ENCODE peak calls at places on chromosomes 2 and 18, in seven cellular contexts. One of them, this sample, is unnamed.

GRCh38 chr2:57156231-57156924 is 890.2 kb upstream of the VRK2 start:
- DNase-seq in left colon: no peak
- DNase-seq in endodermal cell: peak; percentile 49
- DNase-seq in IMR-90: no peak
- DNase-seq in HCT116: no peak
- DNase-seq in adipocyte: no peak
- DNase-seq in posterior cingulate gyrus: no peak
- DNase-seq in this sample: no peak

GRCh38 chr18:80033181-80034067 is 810 bp upstream of the RBFA start:
- DNase-seq in endodermal cell: no peak
- DNase-seq in left colon: peak; percentile 89
- DNase-seq in IMR-90: peak; percentile 44
- DNase-seq in HCT116: no peak
- DNase-seq in posterior cingulate gyrus: peak; percentile 37
- DNase-seq in adipocyte: no peak
- DNase-seq in this sample: peak; percentile 36

GRCh38 chr18:10410472-10411300 is 43.7 kb upstream of the APCDD1 start:
- DNase-seq in HCT116: no peak
- DNase-seq in endodermal cell: peak; percentile 59
- DNase-seq in adipocyte: no peak
- DNase-seq in posterior cingulate gyrus: no peak
- DNase-seq in left colon: no peak
- DNase-seq in IMR-90: no peak
- DNase-seq in this sample: peak; percentile 43

GRCh38 chr18:32200766-32201165 is 10.9 kb downstream of the MEP1B start:
- DNase-seq in endodermal cell: no peak
- DNase-seq in HCT116: no peak
- DNase-seq in IMR-90: no peak
- DNase-seq in posterior cingulate gyrus: no peak
- DNase-seq in left colon: peak; percentile 45
- DNase-seq in adipocyte: peak; percentile 2
- DNase-seq in this sample: no peak

GRCh38 chr2:230010501-230010900 is 58.2 kb downstream of the SLC16A14 start:
- DNase-seq in adipocyte: no peak
- DNase-seq in endodermal cell: no peak
- DNase-seq in IMR-90: no peak
- DNase-seq in left colon: no peak
- DNase-seq in posterior cingulate gyrus: no peak
- DNase-seq in HCT116: no peak
- DNase-seq in this sample: no peak

GRCh38 chr2:127153691-127154158 is 46.8 kb upstream of the BIN1 start:
- DNase-seq in HCT116: no peak
- DNase-seq in IMR-90: peak; percentile 89
- DNase-seq in left colon: no peak
- DNase-seq in endodermal cell: no peak
- DNase-seq in posterior cingulate gyrus: peak; percentile 73
- DNase-seq in adipocyte: peak; percentile 77
- DNase-seq in this sample: peak; percentile 94

GRCh38 chr2:4792126-4792525 is 900.1 kb upstream of the SOX11 start:
- DNase-seq in left colon: no peak
- DNase-seq in HCT116: no peak
- DNase-seq in adipocyte: no peak
- DNase-seq in endodermal cell: no peak
- DNase-seq in IMR-90: no peak
- DNase-seq in posterior cingulate gyrus: no peak
- DNase-seq in this sample: no peak

GRCh38 chr2:21301871-21302433 is 178.2 kb downstream of the TDRD15 start:
- DNase-seq in HCT116: no peak
- DNase-seq in endodermal cell: no peak
- DNase-seq in adipocyte: no peak
- DNase-seq in posterior cingulate gyrus: no peak
- DNase-seq in left colon: no peak
- DNase-seq in IMR-90: no peak
- DNase-seq in this sample: no peak

GRCh38 chr2:236642584-236643291 is 73.1 kb downstream of the ACKR3 start:
- DNase-seq in left colon: peak; percentile 42
- DNase-seq in IMR-90: peak; percentile 96
- DNase-seq in posterior cingulate gyrus: no peak
- DNase-seq in HCT116: no peak
- DNase-seq in adipocyte: peak; percentile 98
- DNase-seq in endodermal cell: peak; percentile 66
- DNase-seq in this sample: peak; percentile 100

GRCh38 chr2:233822101-233822771 is 32.1 kb downstream of the HJURP start:
- DNase-seq in endodermal cell: peak; percentile 35
- DNase-seq in HCT116: no peak
- DNase-seq in posterior cingulate gyrus: no peak
- DNase-seq in left colon: no peak
- DNase-seq in adipocyte: no peak
- DNase-seq in IMR-90: no peak
- DNase-seq in this sample: no peak

GRCh38 chr2:236578980-236579745 is 9.5 kb downstream of the ACKR3 start:
- DNase-seq in adipocyte: no peak
- DNase-seq in IMR-90: no peak
- DNase-seq in HCT116: no peak
- DNase-seq in left colon: no peak
- DNase-seq in endodermal cell: no peak
- DNase-seq in posterior cingulate gyrus: no peak
- DNase-seq in this sample: no peak

GRCh38 chr2:112004246-112004645 is 50.8 kb upstream of the TMEM87B start:
- DNase-seq in adipocyte: no peak
- DNase-seq in IMR-90: peak; percentile 10
- DNase-seq in HCT116: no peak
- DNase-seq in posterior cingulate gyrus: peak; percentile 33
- DNase-seq in endodermal cell: no peak
- DNase-seq in left colon: peak; percentile 43
- DNase-seq in this sample: no peak

GRCh38 chr2:219836647-219837177 is 209.3 kb downstream of the SLC4A3 start:
- DNase-seq in adipocyte: no peak
- DNase-seq in endodermal cell: peak; percentile 14
- DNase-seq in IMR-90: peak; percentile 17
- DNase-seq in HCT116: no peak
- DNase-seq in left colon: no peak
- DNase-seq in posterior cingulate gyrus: no peak
- DNase-seq in this sample: no peak

GRCh38 chr18:36187826-36188721 is 777 bp downstream of the MOCOS start:
- DNase-seq in endodermal cell: peak; percentile 81
- DNase-seq in adipocyte: peak; percentile 25
- DNase-seq in IMR-90: peak; percentile 19
- DNase-seq in posterior cingulate gyrus: no peak
- DNase-seq in left colon: peak; percentile 46
- DNase-seq in HCT116: peak; percentile 28
- DNase-seq in this sample: no peak

GRCh38 chr18:58325521-58325908 is 281.5 kb downstream of the NEDD4L start:
- DNase-seq in posterior cingulate gyrus: no peak
- DNase-seq in IMR-90: peak; percentile 33
- DNase-seq in endodermal cell: no peak
- DNase-seq in HCT116: no peak
- DNase-seq in left colon: no peak
- DNase-seq in adipocyte: peak; percentile 89
- DNase-seq in this sample: no peak

GRCh38 chr18:63405986-63406385 is 16.3 kb downstream of the VPS4B start:
- DNase-seq in adipocyte: no peak
- DNase-seq in left colon: no peak
- DNase-seq in HCT116: no peak
- DNase-seq in posterior cingulate gyrus: no peak
- DNase-seq in IMR-90: no peak
- DNase-seq in endodermal cell: no peak
- DNase-seq in this sample: no peak

GRCh38 chr2:7154666-7155065 is 237.5 kb downstream of the RNF144A start:
- DNase-seq in IMR-90: no peak
- DNase-seq in endodermal cell: no peak
- DNase-seq in adipocyte: no peak
- DNase-seq in left colon: no peak
- DNase-seq in posterior cingulate gyrus: no peak
- DNase-seq in HCT116: no peak
- DNase-seq in this sample: no peak

GRCh38 chr2:34102359-34102758 is 503.3 kb upstream of the FAM98A start:
- DNase-seq in HCT116: no peak
- DNase-seq in left colon: no peak
- DNase-seq in adipocyte: peak; percentile 59
- DNase-seq in endodermal cell: no peak
- DNase-seq in IMR-90: peak; percentile 4
- DNase-seq in posterior cingulate gyrus: no peak
- DNase-seq in this sample: peak; percentile 62

GRCh38 chr2:190513877-190514276 is 20.6 kb downstream of the NEMP2 start:
- DNase-seq in HCT116: no peak
- DNase-seq in IMR-90: no peak
- DNase-seq in endodermal cell: no peak
- DNase-seq in left colon: no peak
- DNase-seq in adipocyte: no peak
- DNase-seq in posterior cingulate gyrus: no peak
- DNase-seq in this sample: no peak

GRCh38 chr2:52632543-52632942 is 1135.1 kb upstream of the CHAC2 start:
- DNase-seq in HCT116: no peak
- DNase-seq in endodermal cell: peak; percentile 72
- DNase-seq in left colon: no peak
- DNase-seq in IMR-90: no peak
- DNase-seq in posterior cingulate gyrus: no peak
- DNase-seq in adipocyte: no peak
- DNase-seq in this sample: no peak

GRCh38 chr2:152050915-152051314 is 47.9 kb downstream of the CACNB4 start:
- DNase-seq in endodermal cell: no peak
- DNase-seq in left colon: no peak
- DNase-seq in HCT116: no peak
- DNase-seq in IMR-90: no peak
- DNase-seq in adipocyte: no peak
- DNase-seq in posterior cingulate gyrus: no peak
- DNase-seq in this sample: no peak

GRCh38 chr2:23537991-23538390 is 153.0 kb downstream of the KLHL29 start:
- DNase-seq in adipocyte: peak; percentile 20
- DNase-seq in left colon: no peak
- DNase-seq in IMR-90: peak; percentile 67
- DNase-seq in endodermal cell: no peak
- DNase-seq in posterior cingulate gyrus: no peak
- DNase-seq in HCT116: no peak
- DNase-seq in this sample: no peak

GRCh38 chr18:57780318-57781127 is 22.6 kb downstream of the ATP8B1 start:
- DNase-seq in HCT116: no peak
- DNase-seq in posterior cingulate gyrus: no peak
- DNase-seq in left colon: no peak
- DNase-seq in adipocyte: peak; percentile 74
- DNase-seq in IMR-90: peak; percentile 94
- DNase-seq in endodermal cell: no peak
- DNase-seq in this sample: peak; percentile 93

GRCh38 chr2:210157546-210157945 is 13.7 kb downstream of the KANSL1L start:
- DNase-seq in HCT116: no peak
- DNase-seq in IMR-90: no peak
- DNase-seq in posterior cingulate gyrus: no peak
- DNase-seq in endodermal cell: no peak
- DNase-seq in left colon: no peak
- DNase-seq in adipocyte: no peak
- DNase-seq in this sample: no peak

GRCh38 chr2:121038831-121039230 is 246.2 kb downstream of the TFCP2L1 start:
- DNase-seq in HCT116: no peak
- DNase-seq in left colon: no peak
- DNase-seq in endodermal cell: peak; percentile 67
- DNase-seq in adipocyte: peak; percentile 31
- DNase-seq in posterior cingulate gyrus: no peak
- DNase-seq in IMR-90: no peak
- DNase-seq in this sample: no peak

GRCh38 chr2:238105506-238106338 is 5.6 kb downstream of the ESPNL start:
- DNase-seq in IMR-90: no peak
- DNase-seq in left colon: no peak
- DNase-seq in posterior cingulate gyrus: peak; percentile 23
- DNase-seq in adipocyte: no peak
- DNase-seq in endodermal cell: peak; percentile 41
- DNase-seq in HCT116: no peak
- DNase-seq in this sample: no peak

GRCh38 chr2:75221872-75222271 is 22.6 kb upstream of the TACR1 start:
- DNase-seq in HCT116: no peak
- DNase-seq in left colon: no peak
- DNase-seq in posterior cingulate gyrus: no peak
- DNase-seq in IMR-90: peak; percentile 89
- DNase-seq in endodermal cell: no peak
- DNase-seq in adipocyte: peak; percentile 12
- DNase-seq in this sample: peak; percentile 76

GRCh38 chr18:79385749-79386341 is 9.9 kb upstream of the NFATC1 start:
- DNase-seq in adipocyte: no peak
- DNase-seq in endodermal cell: peak; percentile 42
- DNase-seq in IMR-90: no peak
- DNase-seq in left colon: no peak
- DNase-seq in posterior cingulate gyrus: no peak
- DNase-seq in HCT116: no peak
- DNase-seq in this sample: no peak

GRCh38 chr2:10575566-10576300 is 114.0 kb downstream of the NOL10 start:
- DNase-seq in IMR-90: peak; percentile 95
- DNase-seq in posterior cingulate gyrus: no peak
- DNase-seq in left colon: no peak
- DNase-seq in HCT116: peak; percentile 22
- DNase-seq in adipocyte: peak; percentile 10
- DNase-seq in endodermal cell: no peak
- DNase-seq in this sample: peak; percentile 91

GRCh38 chr18:48869591-48869990 is 81.2 kb downstream of the SMAD7 start:
- DNase-seq in left colon: no peak
- DNase-seq in HCT116: no peak
- DNase-seq in adipocyte: no peak
- DNase-seq in endodermal cell: no peak
- DNase-seq in posterior cingulate gyrus: no peak
- DNase-seq in IMR-90: no peak
- DNase-seq in this sample: no peak

GRCh38 chr2:180907731-180908130 is 72.7 kb upstream of the UBE2E3 start:
- DNase-seq in adipocyte: no peak
- DNase-seq in endodermal cell: no peak
- DNase-seq in IMR-90: peak; percentile 84
- DNase-seq in HCT116: no peak
- DNase-seq in posterior cingulate gyrus: no peak
- DNase-seq in left colon: no peak
- DNase-seq in this sample: peak; percentile 91

GRCh38 chr2:231503777-231504176 is 26.5 kb downstream of the NMUR1 start:
- DNase-seq in posterior cingulate gyrus: no peak
- DNase-seq in endodermal cell: no peak
- DNase-seq in HCT116: no peak
- DNase-seq in adipocyte: no peak
- DNase-seq in IMR-90: no peak
- DNase-seq in left colon: no peak
- DNase-seq in this sample: no peak